ENCODE peak calls at places on chromosome 17, in nine cellular contexts. V is substantia nigra; B is NCI-H1105; L is GM13977; J is heart left ventricle; U is stimulated activated CD4-positive, alpha-beta T cell treated with anti-CD3 and anti-CD28 coated beads, Interleukin-1b, Interleukin-23, amount 100 ng/mL, for 24 hours; A is astrocyte of the spinal cord; M is stimulated activated CD8-positive, alpha-beta memory T cell treated with anti-CD3 and anti-CD28 coated beads, Interleukin-15, amount 100 ng/mL, for 1 hour; R is GM20000. F is an unnamed sample.

GRCh38 chr17:80374039-80374731 is 40.8 kb upstream of the ENDOV start:
- DNase-seq in V (no peak), B (no peak), L (no peak), J (no peak), U (no peak), A (no peak), M (no peak), R (no peak), F (no peak)

GRCh38 chr17:83004791-83005380 is 74.5 kb upstream of the METRNL start:
- DNase-seq in V (no peak), B (no peak), L (no peak), J (no peak), U (no peak), A (no peak), M (no peak), R (peak; percentile 9), F (peak; percentile 18)

GRCh38 chr17:73478768-73479424 is 165.3 kb downstream of the SDK2 start:
- DNase-seq in V (no peak), B (no peak), L (no peak), J (no peak), U (no peak), A (no peak), M (no peak), R (no peak), F (no peak)

GRCh38 chr17:77666881-77667395 is 291.6 kb upstream of the TNRC6C start:
- DNase-seq in V (no peak), B (no peak), L (peak; percentile 43), J (no peak), U (no peak), A (no peak), M (peak; percentile 35), R (peak; percentile 42), F (no peak)

GRCh38 chr17:65364408-65364807 is 197.0 kb downstream of the AXIN2 start:
- DNase-seq in V (no peak), B (no peak), L (no peak), J (no peak), U (no peak), A (no peak), M (no peak), R (no peak), F (no peak)

GRCh38 chr17:81401727-81402529 is 6.7 kb downstream of the BAHCC1 start:
- DNase-seq in V (no peak), B (no peak), L (no peak), J (no peak), U (no peak), A (no peak), M (no peak), R (peak; percentile 76), F (peak; percentile 65)

GRCh38 chr17:42895185-42895555 is 5.4 kb upstream of the G6PC1 start:
- DNase-seq in V (no peak), B (no peak), L (no peak), J (no peak), U (no peak), A (peak; percentile 82), M (no peak), R (no peak), F (no peak)

GRCh38 chr17:53721101-53721500 is 101.6 kb upstream of the KIF2B start:
- DNase-seq in V (no peak), B (no peak), L (no peak), J (no peak), U (no peak), A (peak; percentile 24), M (no peak), R (no peak), F (no peak)

GRCh38 chr17:72461757-72462156 is 340.9 kb downstream of the SOX9 start:
- DNase-seq in V (no peak), B (no peak), L (no peak), J (no peak), U (no peak), A (no peak), M (no peak), R (no peak), F (no peak)

GRCh38 chr17:40854175-40854814 is 12.7 kb downstream of the KRT12 start:
- DNase-seq in V (no peak), B (no peak), L (no peak), J (no peak), U (no peak), A (peak; percentile 83), M (no peak), R (no peak), F (no peak)

GRCh38 chr17:7021993-7022778 is 664 bp upstream of the BCL6B start:
- DNase-seq in V (peak; percentile 37), B (peak; percentile 62), L (peak; percentile 91), J (peak; percentile 87), U (peak; percentile 67), A (peak; percentile 38), M (peak; percentile 64), R (peak; percentile 87), F (peak; percentile 90)

GRCh38 chr17:38628441-38628840 is 22.7 kb upstream of the SRCIN1 start:
- DNase-seq in V (no peak), B (no peak), L (no peak), J (no peak), U (no peak), A (no peak), M (no peak), R (peak; percentile 4), F (no peak)

GRCh38 chr17:67469208-67469980 is 92.3 kb downstream of the PITPNC1 start:
- DNase-seq in V (no peak), B (no peak), L (no peak), J (no peak), U (no peak), A (peak; percentile 67), M (no peak), R (peak; percentile 15), F (no peak)

GRCh38 chr17:75773121-75773807 is 8.3 kb upstream of the GALK1 start:
- DNase-seq in V (no peak), B (no peak), L (no peak), J (no peak), U (no peak), A (no peak), M (no peak), R (no peak), F (no peak)

GRCh38 chr17:148757-149156 is 11.4 kb downstream of the SCGB1C2 start:
- DNase-seq in V (no peak), B (no peak), L (no peak), J (peak; percentile 1), U (no peak), A (no peak), M (no peak), R (no peak), F (no peak)

GRCh38 chr17:58786586-58787295 is 31.1 kb downstream of the PPM1E start:
- DNase-seq in V (no peak), B (peak; percentile 8), L (no peak), J (no peak), U (no peak), A (peak; percentile 75), M (no peak), R (no peak), F (no peak)

F was measured in GM13976.